ENCODE peak calls at places on chromosome 20, in seven cellular contexts. K is GM10248, I is neural crest cell, V is mesothelial cell of epicardium, T is Calu3, Z is endothelial cell, N is GM06990. C is an unnamed sample.

GRCh38 chr20:9677224-9677623 is 161.7 kb downstream of the PAK5 start:
- DNase-seq in K (no peak), I (no peak), V (no peak), T (no peak), Z (no peak), N (no peak), C (no peak)

GRCh38 chr20:8901237-8902025 is 167.5 kb upstream of the PLCB4 start:
- DNase-seq in K (no peak), I (no peak), V (no peak), T (no peak), Z (no peak), N (no peak), C (no peak)

GRCh38 chr20:13270211-13270610 is 49.1 kb downstream of the ISM1 start:
- DNase-seq in K (no peak), I (no peak), V (no peak), T (no peak), Z (no peak), N (no peak), C (no peak)

GRCh38 chr20:62715201-62715600 is 6.6 kb downstream of the NTSR1 start:
- DNase-seq in K (no peak), I (no peak), V (no peak), T (no peak), Z (no peak), N (no peak), C (no peak)

GRCh38 chr20:63124092-63124781 is 91.7 kb downstream of the YTHDF1 start:
- DNase-seq in K (no peak), I (no peak), V (peak; percentile 29), T (no peak), Z (no peak), N (no peak), C (no peak)

GRCh38 chr20:63831696-63832686 is 927 bp upstream of the ZBTB46 start:
- DNase-seq in K (no peak), I (no peak), V (peak; percentile 63), T (peak; percentile 54), Z (peak; percentile 65), N (no peak), C (no peak)

GRCh38 chr20:33864324-33864963 is 53.3 kb downstream of the CHMP4B start:
- DNase-seq in K (no peak), I (no peak), V (no peak), T (no peak), Z (no peak), N (no peak), C (no peak)

GRCh38 chr20:37886851-37887297 is 16.1 kb upstream of the VSTM2L start:
- DNase-seq in K (no peak), I (no peak), V (no peak), T (no peak), Z (no peak), N (no peak), C (no peak)

GRCh38 chr20:13771853-13772453 is 12.8 kb downstream of the ESF1 start:
- DNase-seq in K (peak; percentile 31), I (no peak), V (no peak), T (no peak), Z (no peak), N (no peak), C (no peak)

GRCh38 chr20:19130613-19130984 is 81.8 kb upstream of the SLC24A3 start:
- DNase-seq in K (no peak), I (no peak), V (no peak), T (no peak), Z (no peak), N (no peak), C (no peak)

GRCh38 chr20:35953411-35954199 is 697 bp downstream of the SCAND1 start:
- DNase-seq in K (peak; percentile 47), I (peak; percentile 32), V (peak; percentile 73), T (peak; percentile 59), Z (peak; percentile 76), N (peak; percentile 81), C (peak; percentile 21)

GRCh38 chr20:58470336-58470978 is 44.7 kb downstream of the APCDD1L start:
- DNase-seq in K (no peak), I (no peak), V (no peak), T (no peak), Z (no peak), N (no peak), C (no peak)

GRCh38 chr20:137668-138131 is 4.7 kb upstream of the DEFB126 start:
- DNase-seq in K (no peak), I (no peak), V (no peak), T (no peak), Z (no peak), N (peak; percentile 5), C (no peak)

DNA sequence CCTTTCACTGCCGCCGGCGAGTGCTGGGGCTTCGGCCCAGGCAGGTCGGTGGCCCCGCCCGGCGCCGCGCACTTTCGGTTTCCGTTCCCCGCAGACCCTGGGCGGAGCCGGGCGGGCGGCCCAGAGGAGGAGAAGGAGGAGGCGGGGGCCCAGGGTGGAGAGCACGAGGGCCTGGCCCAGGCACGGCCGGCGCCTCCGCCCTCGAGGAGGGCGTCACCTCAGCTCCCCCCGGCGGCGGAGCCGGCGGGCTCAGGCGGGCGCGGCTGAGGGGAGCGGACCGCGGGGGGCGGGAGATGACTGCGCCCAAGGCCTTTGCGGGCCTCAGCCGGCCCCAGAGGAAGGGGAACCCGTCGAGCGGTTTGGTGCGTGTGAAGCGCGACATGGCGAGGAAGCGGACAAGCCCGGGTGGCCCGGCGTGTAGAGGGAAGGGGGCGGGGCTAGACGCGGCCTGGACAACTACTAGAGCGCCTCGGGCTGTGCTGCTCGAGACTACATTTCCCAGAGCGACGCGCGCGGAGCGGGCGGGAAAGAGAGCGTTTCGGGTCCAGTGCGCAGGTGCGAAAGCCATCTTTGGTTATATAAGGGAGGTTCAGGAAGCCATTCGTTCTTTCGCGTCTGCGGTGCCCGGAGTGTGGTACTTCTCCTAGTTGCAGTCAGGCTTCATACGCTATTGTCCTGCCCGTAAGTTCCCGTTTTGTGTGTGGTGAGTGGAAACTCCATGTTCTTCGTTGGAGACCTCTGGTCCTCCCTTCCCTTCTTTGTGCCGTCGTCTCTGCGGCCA is at the start of gene ZNFX1:
- DNase-seq in K (peak; percentile 95), I (peak; percentile 98), V (peak; percentile 98), T (peak; percentile 100), Z (peak; percentile 96), N (peak; percentile 99), C (peak; percentile 97)
- TF ChIP-seq CTCF in K (peak; percentile 18), I (no peak), V (no peak), T (no peak), Z (no peak), N (no peak), C (peak; percentile 31)

GRCh38 chr20:4234664-4235063 is 219.3 kb upstream of the RNF24 start:
- DNase-seq in K (no peak), I (no peak), V (no peak), T (no peak), Z (no peak), N (no peak), C (no peak)

GRCh38 chr20:4230651-4231050 is 215.3 kb upstream of the RNF24 start:
- DNase-seq in K (no peak), I (no peak), V (no peak), T (no peak), Z (no peak), N (no peak), C (no peak)

GRCh38 chr20:4235512-4236043 is 220.2 kb upstream of the RNF24 start:
- DNase-seq in K (no peak), I (no peak), V (no peak), T (no peak), Z (no peak), N (no peak), C (no peak)

GRCh38 chr20:4234128-4234527 is 218.8 kb upstream of the RNF24 start:
- DNase-seq in K (no peak), I (no peak), V (no peak), T (no peak), Z (no peak), N (no peak), C (no peak)

GRCh38 chr20:4233520-4233919 is 218.2 kb upstream of the RNF24 start:
- DNase-seq in K (no peak), I (no peak), V (no peak), T (no peak), Z (no peak), N (no peak), C (no peak)
- TF ChIP-seq CTCF in K (peak; percentile 24), I (no peak), V (no peak), T (no peak), Z (no peak), N (peak; percentile 36), C (no peak)

GRCh38 chr20:45971675-45972499 is at the start of gene ZNF335:
- DNase-seq in K (peak; percentile 99), I (peak; percentile 95), V (peak; percentile 96), T (peak; percentile 99), Z (peak; percentile 94), N (peak; percentile 98), C (peak; percentile 97)
- TF ChIP-seq CTCF in K (no peak), I (no peak), V (peak; percentile 63), T (peak; percentile 35), Z (peak; percentile 61), N (no peak), C (peak; percentile 59)

DNA sequence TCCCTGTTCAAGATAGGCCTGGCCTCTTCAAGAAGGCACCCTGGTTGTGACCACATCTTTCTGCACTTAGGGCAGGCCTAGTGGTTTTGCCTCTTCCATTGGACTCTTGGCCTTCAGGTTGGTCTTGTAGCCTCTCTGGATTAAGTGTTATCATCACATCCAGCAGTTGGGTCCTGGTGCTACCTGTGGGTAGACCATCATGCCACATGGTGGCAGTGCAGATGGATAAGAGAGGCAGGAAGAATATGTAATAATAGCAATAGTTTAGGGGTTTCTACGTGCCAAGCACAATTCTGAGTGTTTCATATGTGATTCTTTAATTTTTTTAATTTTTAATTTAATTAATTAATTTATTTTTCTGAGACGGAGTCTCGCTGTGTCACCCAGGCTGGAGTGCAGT is 28.5 kb upstream of the SNRPB2 start:
- DNase-seq in K (peak; percentile 18), I (no peak), V (no peak), T (no peak), Z (peak; percentile 8), N (no peak), C (no peak)
- TF ChIP-seq CTCF in K (peak; percentile 43), I (peak; percentile 41), V (no peak), T (no peak), Z (peak; percentile 15), N (peak; percentile 61), C (no peak)

DNA sequence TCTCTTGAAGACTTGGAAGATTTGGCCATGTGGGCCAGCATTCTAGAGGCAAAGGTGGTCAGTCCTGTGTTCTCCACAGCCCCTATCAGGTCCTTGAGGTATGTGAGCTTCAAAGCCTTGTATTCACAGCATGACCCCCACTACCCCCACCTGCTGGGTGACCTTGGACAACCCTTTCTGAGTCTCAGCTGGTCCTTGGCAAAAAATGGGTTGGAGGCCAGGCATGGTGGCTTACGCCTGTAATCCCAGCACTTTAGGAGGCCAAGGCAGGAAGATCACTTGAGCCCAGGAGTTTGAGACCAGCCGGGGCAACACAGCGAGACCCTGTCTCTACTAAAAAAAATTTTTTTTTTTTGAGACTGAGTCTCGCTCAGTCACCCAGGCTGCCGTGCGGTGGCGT is 42.6 kb downstream of the UBE2V1 start:
- DNase-seq in K (no peak), I (no peak), V (no peak), T (no peak), Z (no peak), N (no peak), C (no peak)
- TF ChIP-seq CTCF in K (peak; percentile 1), I (no peak), V (no peak), T (peak; percentile 27), Z (no peak), N (peak; percentile 8), C (no peak)

DNA sequence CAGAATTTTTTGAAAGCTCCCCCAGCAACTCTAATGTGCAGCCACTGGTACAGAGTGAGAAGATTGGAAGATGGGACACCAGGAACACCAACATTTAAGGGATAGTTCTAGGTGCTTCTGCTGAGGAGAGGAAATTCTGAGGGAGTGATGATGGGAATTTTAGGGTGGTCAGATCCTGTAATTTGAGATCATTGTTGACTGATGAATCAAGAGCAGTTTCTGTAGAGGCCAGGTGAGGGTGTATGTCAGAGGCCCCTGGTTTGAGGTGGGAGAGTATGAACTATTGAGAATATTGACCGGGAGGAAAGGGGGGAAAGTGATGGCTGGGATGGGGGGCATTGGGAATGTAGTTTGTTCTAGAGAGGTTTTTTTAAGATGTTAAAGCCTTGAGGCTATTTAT is 47.2 kb downstream of the PTPRA start:
- DNase-seq in K (no peak), I (no peak), V (no peak), T (no peak), Z (no peak), N (no peak), C (no peak)
- TF ChIP-seq CTCF in K (no peak), I (no peak), V (no peak), T (no peak), Z (no peak), N (no peak), C (no peak)

C was measured in dorsolateral prefrontal cortex.